ENCODE peak calls at places on chromosomes 13 and 19, in six cellular contexts. One of them, this sample, is unnamed. For H3K36me3, the result is how much of the 10 kb centered on the place peaks cover.

GRCh38 chr13:45102136-45102802 is 18.0 kb upstream of the GTF2F2 start:
- DNase-seq in brain microvascular endothelial cell: no peak
- DNase-seq in Peyer's patch: no peak
- DNase-seq in adrenal gland: no peak
- DNase-seq in neuronal stem cell: peak
- DNase-seq in CD8-positive, alpha-beta memory T cell: no peak
- DNase-seq in this sample: no peak

GRCh38 chr13:26996965-26997752 is 174.5 kb downstream of the USP12 start:
- DNase-seq in brain microvascular endothelial cell: no peak
- DNase-seq in Peyer's patch: peak
- DNase-seq in adrenal gland: no peak
- DNase-seq in neuronal stem cell: no peak
- DNase-seq in CD8-positive, alpha-beta memory T cell: no peak
- DNase-seq in this sample: no peak

GRCh38 chr13:110114351-110114750 is 192.6 kb downstream of the COL4A1 start:
- DNase-seq in brain microvascular endothelial cell: no peak
- DNase-seq in Peyer's patch: no peak
- DNase-seq in adrenal gland: no peak
- DNase-seq in neuronal stem cell: no peak
- DNase-seq in CD8-positive, alpha-beta memory T cell: no peak
- DNase-seq in this sample: no peak

GRCh38 chr19:48913114-48913513 is 13.0 kb downstream of the NUCB1 start:
- DNase-seq in brain microvascular endothelial cell: no peak
- DNase-seq in Peyer's patch: no peak
- DNase-seq in adrenal gland: no peak
- DNase-seq in neuronal stem cell: no peak
- DNase-seq in CD8-positive, alpha-beta memory T cell: no peak
- DNase-seq in this sample: no peak

GRCh38 chr13:96020155-96020575 is 33.0 kb downstream of the UGGT2 start:
- DNase-seq in brain microvascular endothelial cell: peak
- DNase-seq in Peyer's patch: no peak
- DNase-seq in adrenal gland: peak
- DNase-seq in neuronal stem cell: peak
- DNase-seq in CD8-positive, alpha-beta memory T cell: no peak
- DNase-seq in this sample: peak

GRCh38 chr19:7914598-7915045 is at the start of gene TGFBR3L:
- DNase-seq in brain microvascular endothelial cell: no peak
- DNase-seq in Peyer's patch: no peak
- DNase-seq in adrenal gland: peak
- DNase-seq in neuronal stem cell: no peak
- DNase-seq in CD8-positive, alpha-beta memory T cell: no peak
- DNase-seq in this sample: no peak

GRCh38 chr19:46639356-46640061 is 3.5 kb upstream of the GNG8 start:
- DNase-seq in brain microvascular endothelial cell: no peak
- DNase-seq in Peyer's patch: no peak
- DNase-seq in adrenal gland: peak
- DNase-seq in neuronal stem cell: no peak
- DNase-seq in CD8-positive, alpha-beta memory T cell: no peak
- DNase-seq in this sample: no peak

GRCh38 chr13:80040977-80041310 is 300.0 kb downstream of the SPRY2 start:
- DNase-seq in brain microvascular endothelial cell: no peak
- DNase-seq in Peyer's patch: no peak
- DNase-seq in adrenal gland: no peak
- DNase-seq in neuronal stem cell: no peak
- DNase-seq in CD8-positive, alpha-beta memory T cell: no peak
- DNase-seq in this sample: no peak

GRCh38 chr13:60226507-60226906 is 62.8 kb upstream of the DIAPH3 start:
- DNase-seq in brain microvascular endothelial cell: peak
- DNase-seq in Peyer's patch: no peak
- DNase-seq in adrenal gland: no peak
- DNase-seq in neuronal stem cell: peak
- DNase-seq in CD8-positive, alpha-beta memory T cell: no peak
- DNase-seq in this sample: peak

GRCh38 chr19:42942187-42942789 is 5.3 kb upstream of the PSG7 start:
- DNase-seq in brain microvascular endothelial cell: no peak
- DNase-seq in Peyer's patch: no peak
- DNase-seq in adrenal gland: no peak
- DNase-seq in neuronal stem cell: no peak
- DNase-seq in CD8-positive, alpha-beta memory T cell: no peak
- DNase-seq in this sample: no peak

GRCh38 chr13:30422056-30422914 is at the start of gene UBE2L5:
- DNase-seq in brain microvascular endothelial cell: peak
- DNase-seq in Peyer's patch: peak
- DNase-seq in adrenal gland: peak
- DNase-seq in neuronal stem cell: peak
- DNase-seq in CD8-positive, alpha-beta memory T cell: peak
- DNase-seq in this sample: peak

GRCh38 chr13:90105276-90105675 is 1242.2 kb upstream of the MIR17HG start:
- DNase-seq in brain microvascular endothelial cell: no peak
- DNase-seq in Peyer's patch: no peak
- DNase-seq in adrenal gland: no peak
- DNase-seq in neuronal stem cell: no peak
- DNase-seq in CD8-positive, alpha-beta memory T cell: no peak
- DNase-seq in this sample: no peak

GRCh38 chr13:30898721-30899188 is 7.3 kb upstream of the MEDAG start:
- DNase-seq in brain microvascular endothelial cell: peak
- DNase-seq in Peyer's patch: no peak
- DNase-seq in adrenal gland: no peak
- DNase-seq in neuronal stem cell: no peak
- DNase-seq in CD8-positive, alpha-beta memory T cell: no peak
- DNase-seq in this sample: no peak

GRCh38 chr19:3737487-3738205 is 23.8 kb downstream of the APBA3 start:
- DNase-seq in brain microvascular endothelial cell: no peak
- DNase-seq in Peyer's patch: no peak
- DNase-seq in adrenal gland: no peak
- DNase-seq in neuronal stem cell: no peak
- DNase-seq in CD8-positive, alpha-beta memory T cell: no peak
- DNase-seq in this sample: no peak

GRCh38 chr13:50577806-50578205 is 265.7 kb downstream of the DLEU7 start:
- DNase-seq in brain microvascular endothelial cell: no peak
- DNase-seq in Peyer's patch: no peak
- DNase-seq in adrenal gland: no peak
- DNase-seq in neuronal stem cell: no peak
- DNase-seq in CD8-positive, alpha-beta memory T cell: no peak
- DNase-seq in this sample: no peak

GRCh38 chr19:34241513-34242337 is 12.6 kb upstream of the GARRE1 start:
- DNase-seq in brain microvascular endothelial cell: no peak
- DNase-seq in Peyer's patch: no peak
- DNase-seq in adrenal gland: peak
- DNase-seq in neuronal stem cell: no peak
- DNase-seq in CD8-positive, alpha-beta memory T cell: no peak
- DNase-seq in this sample: peak

GRCh38 chr13:72808917-72809500 is 27.1 kb downstream of the PIBF1 start:
- DNase-seq in brain microvascular endothelial cell: no peak
- DNase-seq in Peyer's patch: no peak
- DNase-seq in adrenal gland: no peak
- DNase-seq in neuronal stem cell: peak
- DNase-seq in CD8-positive, alpha-beta memory T cell: no peak
- DNase-seq in this sample: peak

GRCh38 chr19:12937243-12938053 is 961 bp upstream of the CALR start:
- DNase-seq in brain microvascular endothelial cell: peak
- DNase-seq in Peyer's patch: peak
- DNase-seq in adrenal gland: no peak
- DNase-seq in neuronal stem cell: no peak
- DNase-seq in CD8-positive, alpha-beta memory T cell: no peak
- DNase-seq in this sample: no peak

GRCh38 chr19:28446511-28446910 is 766.4 kb downstream of the UQCRFS1 start:
- DNase-seq in brain microvascular endothelial cell: no peak
- DNase-seq in Peyer's patch: no peak
- DNase-seq in adrenal gland: no peak
- DNase-seq in neuronal stem cell: no peak
- DNase-seq in CD8-positive, alpha-beta memory T cell: no peak
- DNase-seq in this sample: no peak

GRCh38 chr13:95485518-95486144 is 66.9 kb upstream of the CLDN10 start:
- DNase-seq in brain microvascular endothelial cell: no peak
- DNase-seq in Peyer's patch: no peak
- DNase-seq in adrenal gland: peak
- DNase-seq in neuronal stem cell: no peak
- DNase-seq in CD8-positive, alpha-beta memory T cell: no peak
- DNase-seq in this sample: no peak

GRCh38 chr19:35088514-35088913 is 27.1 kb upstream of the FXYD3 start:
- DNase-seq in brain microvascular endothelial cell: peak
- DNase-seq in Peyer's patch: no peak
- DNase-seq in adrenal gland: no peak
- DNase-seq in neuronal stem cell: no peak
- DNase-seq in CD8-positive, alpha-beta memory T cell: no peak
- DNase-seq in this sample: no peak

DNA sequence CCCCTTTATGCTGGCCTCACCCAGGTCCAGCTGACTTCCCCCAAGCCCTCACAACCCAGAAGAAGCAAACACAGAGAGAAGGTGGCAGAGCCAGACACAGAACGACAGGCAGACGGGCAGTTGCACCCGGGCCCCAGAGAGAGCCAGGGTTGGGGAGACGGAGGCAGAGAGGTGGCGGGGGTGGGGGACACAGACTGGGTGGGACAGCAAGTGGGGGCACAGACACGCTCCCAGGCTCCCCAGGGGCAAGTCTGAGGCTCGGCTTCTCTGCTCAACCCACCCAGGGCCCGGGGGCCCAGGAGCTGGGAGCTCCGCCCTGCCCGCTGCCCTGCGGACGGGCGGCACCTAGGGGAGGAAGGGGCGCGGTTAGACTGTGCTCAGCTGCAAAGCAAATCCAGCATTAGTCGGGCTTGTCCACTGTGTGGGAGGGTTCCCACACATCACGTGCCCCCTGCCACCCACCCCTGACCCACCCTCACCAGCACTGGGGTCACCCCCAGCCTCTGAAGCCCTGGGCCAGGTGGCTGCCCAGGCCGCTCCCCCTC is 31.3 kb upstream of the ASF1B start:
- DNase-seq in brain microvascular endothelial cell: no peak
- DNase-seq in Peyer's patch: peak
- DNase-seq in adrenal gland: no peak
- DNase-seq in neuronal stem cell: no peak
- DNase-seq in CD8-positive, alpha-beta memory T cell: no peak
- DNase-seq in this sample: no peak
- H3K36me3 ChIP-seq in brain microvascular endothelial cell: under half
- H3K36me3 ChIP-seq in Peyer's patch: under half
- H3K36me3 ChIP-seq in adrenal gland: under half
- H3K36me3 ChIP-seq in neuronal stem cell: under half
- H3K36me3 ChIP-seq in CD8-positive, alpha-beta memory T cell: under half
- H3K36me3 ChIP-seq in this sample: under half

GRCh38 chr19:16289594-16289993 is 35.0 kb upstream of the KLF2 start:
- DNase-seq in brain microvascular endothelial cell: no peak
- DNase-seq in Peyer's patch: no peak
- DNase-seq in adrenal gland: no peak
- DNase-seq in neuronal stem cell: no peak
- DNase-seq in CD8-positive, alpha-beta memory T cell: no peak
- DNase-seq in this sample: no peak

GRCh38 chr19:16295071-16295470 is 29.6 kb upstream of the KLF2 start:
- DNase-seq in brain microvascular endothelial cell: no peak
- DNase-seq in Peyer's patch: no peak
- DNase-seq in adrenal gland: no peak
- DNase-seq in neuronal stem cell: no peak
- DNase-seq in CD8-positive, alpha-beta memory T cell: no peak
- DNase-seq in this sample: no peak

GRCh38 chr19:16296713-16297112 is 27.9 kb upstream of the KLF2 start:
- DNase-seq in brain microvascular endothelial cell: no peak
- DNase-seq in Peyer's patch: no peak
- DNase-seq in adrenal gland: no peak
- DNase-seq in neuronal stem cell: no peak
- DNase-seq in CD8-positive, alpha-beta memory T cell: no peak
- DNase-seq in this sample: peak

GRCh38 chr19:16290692-16291091 is 33.9 kb upstream of the KLF2 start:
- DNase-seq in brain microvascular endothelial cell: peak
- DNase-seq in Peyer's patch: no peak
- DNase-seq in adrenal gland: no peak
- DNase-seq in neuronal stem cell: no peak
- DNase-seq in CD8-positive, alpha-beta memory T cell: no peak
- DNase-seq in this sample: no peak

DNA sequence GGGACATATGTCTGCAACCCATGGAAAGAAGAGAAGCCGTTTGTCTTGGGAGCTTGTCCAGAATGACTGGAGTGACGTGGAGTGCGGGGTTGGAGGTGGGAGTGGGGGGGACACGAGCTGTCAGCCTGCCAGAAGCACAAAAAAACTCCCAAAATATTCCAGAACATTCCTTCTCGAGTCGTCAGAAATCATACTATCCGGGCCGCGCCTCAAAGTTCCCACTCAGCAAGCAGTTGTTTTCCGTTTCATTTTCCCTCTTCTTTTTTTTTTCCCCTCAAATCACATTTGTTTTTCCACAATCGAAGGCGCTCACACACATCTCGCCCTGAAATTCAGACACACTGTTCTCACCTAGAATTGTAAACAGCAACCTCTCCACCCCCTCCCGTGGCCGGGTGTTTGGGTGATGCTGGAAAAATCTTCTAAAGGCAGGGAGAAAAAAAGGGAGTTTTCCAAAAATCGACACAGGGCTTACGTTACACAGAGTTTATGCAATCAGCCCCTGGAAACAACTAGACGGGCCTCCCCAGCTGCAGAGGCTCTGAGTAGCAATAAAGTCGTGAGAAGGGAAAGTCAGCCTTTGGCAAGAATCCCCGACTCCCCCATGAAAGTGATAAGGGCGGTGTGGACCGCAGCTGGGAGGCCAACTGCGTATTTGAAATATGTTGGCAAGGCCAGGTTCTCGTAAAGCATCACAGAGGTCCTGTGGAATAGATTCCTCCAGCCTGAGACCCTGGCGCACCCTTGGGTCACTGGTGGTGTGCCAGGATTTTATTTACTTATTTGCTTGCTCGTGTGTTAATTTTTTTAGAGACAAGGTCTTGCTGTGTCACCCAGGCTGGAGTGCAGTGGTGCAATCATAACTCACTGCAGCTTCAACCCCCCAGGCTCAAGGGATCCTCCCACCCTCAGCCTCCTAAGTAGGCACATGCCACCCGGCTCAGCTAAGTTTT is 31.2 kb upstream of the KLF2 start:
- DNase-seq in brain microvascular endothelial cell: peak
- DNase-seq in Peyer's patch: no peak
- DNase-seq in adrenal gland: peak
- DNase-seq in neuronal stem cell: no peak
- DNase-seq in CD8-positive, alpha-beta memory T cell: no peak
- DNase-seq in this sample: peak
- H3K4me3 ChIP-seq in brain microvascular endothelial cell: peak
- H3K4me3 ChIP-seq in Peyer's patch: no peak
- H3K4me3 ChIP-seq in adrenal gland: no peak
- H3K4me3 ChIP-seq in neuronal stem cell: no peak
- H3K4me3 ChIP-seq in CD8-positive, alpha-beta memory T cell: no peak
- H3K4me3 ChIP-seq in this sample: no peak

DNA sequence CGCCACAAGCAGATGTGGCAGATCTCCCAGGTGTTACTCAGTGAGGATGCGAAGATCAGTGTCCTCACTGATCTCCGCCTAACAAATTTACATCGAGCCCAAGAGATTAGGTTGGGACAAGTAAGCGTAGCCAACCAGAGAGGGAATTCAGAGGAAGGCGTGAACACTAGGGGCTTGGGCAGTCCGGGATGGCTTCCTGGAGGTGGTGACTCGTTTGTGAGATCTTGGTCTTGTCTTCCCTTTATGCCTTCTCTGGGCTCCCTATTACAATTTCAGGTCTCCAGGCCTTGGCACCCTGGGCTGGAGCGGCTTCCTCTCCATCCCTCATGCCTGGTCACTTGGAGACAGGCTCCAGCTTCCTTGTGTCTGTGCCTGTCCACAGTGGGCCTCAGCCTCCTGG is 6.2 kb downstream of the SF3A2 start:
- DNase-seq in brain microvascular endothelial cell: no peak
- DNase-seq in Peyer's patch: no peak
- DNase-seq in adrenal gland: no peak
- DNase-seq in neuronal stem cell: no peak
- DNase-seq in CD8-positive, alpha-beta memory T cell: no peak
- DNase-seq in this sample: no peak
- H3K36me3 ChIP-seq in brain microvascular endothelial cell: half or more
- H3K36me3 ChIP-seq in Peyer's patch: under half
- H3K36me3 ChIP-seq in adrenal gland: under half
- H3K36me3 ChIP-seq in neuronal stem cell: half or more
- H3K36me3 ChIP-seq in CD8-positive, alpha-beta memory T cell: under half
- H3K36me3 ChIP-seq in this sample: under half

GRCh38 chr19:6663236-6664187 is 6.4 kb downstream of the TNFSF14 start:
- DNase-seq in brain microvascular endothelial cell: no peak
- DNase-seq in Peyer's patch: no peak
- DNase-seq in adrenal gland: no peak
- DNase-seq in neuronal stem cell: no peak
- DNase-seq in CD8-positive, alpha-beta memory T cell: peak
- DNase-seq in this sample: no peak
- H3K4me3 ChIP-seq in brain microvascular endothelial cell: no peak
- H3K4me3 ChIP-seq in Peyer's patch: no peak
- H3K4me3 ChIP-seq in adrenal gland: no peak
- H3K4me3 ChIP-seq in neuronal stem cell: no peak
- H3K4me3 ChIP-seq in CD8-positive, alpha-beta memory T cell: no peak
- H3K4me3 ChIP-seq in this sample: no peak

This sample was measured in small intestine.